ENCODE peak calls at places on chromosomes 12 and 14, in seven cellular contexts. W, V, Z, M, K, G and Q are unnamed samples.

GRCh38 chr12:12086975-12087692 is 16.4 kb downstream of the BCL2L14 start:
- DNase-seq in G (no peak), Z (no peak), V (no peak), W (no peak), K (no peak), M (no peak), Q (no peak)

GRCh38 chr14:31270196-31270772 is 62.7 kb upstream of the HECTD1 start:
- DNase-seq in Z (peak; percentile 77), W (no peak), M (no peak), K (peak; percentile 51), G (no peak), V (no peak), Q (peak; percentile 29)

GRCh38 chr12:53427905-53428594 is 4.4 kb downstream of the AMHR2 start:
- DNase-seq in W (peak; percentile 80), Z (no peak), K (no peak), G (no peak), M (no peak), V (no peak), Q (no peak)

GRCh38 chr14:82411373-82411772 is 877.7 kb upstream of the SEL1L start:
- DNase-seq in W (no peak), G (no peak), Z (no peak), K (no peak), V (no peak), M (no peak), Q (no peak)

GRCh38 chr14:91112172-91112571 is 1.7 kb upstream of the DGLUCY start:
- DNase-seq in Z (no peak), V (no peak), W (no peak), G (no peak), K (no peak), M (no peak), Q (no peak)

GRCh38 chr12:52801773-52802172 is 5.9 kb upstream of the KRT3 start:
- DNase-seq in W (no peak), M (no peak), V (no peak), Z (no peak), G (no peak), K (no peak), Q (no peak)

GRCh38 chr14:34498684-34499412 is 36.8 kb upstream of the SPTSSA start:
- DNase-seq in G (no peak), V (peak; percentile 45), M (no peak), K (no peak), W (peak; percentile 40), Z (peak; percentile 86), Q (peak; percentile 87)

GRCh38 chr14:22850944-22851790 is 14.8 kb downstream of the MMP14 start:
- DNase-seq in M (no peak), V (no peak), Z (no peak), W (no peak), G (no peak), K (no peak), Q (no peak)

GRCh38 chr12:56987011-56987410 is 19.3 kb downstream of the ZBTB39 start:
- DNase-seq in W (no peak), K (peak; percentile 33), V (no peak), M (peak; percentile 1), Z (no peak), G (no peak), Q (no peak)

GRCh38 chr12:113140706-113141105 is 5.1 kb upstream of the RASAL1 start:
- DNase-seq in Z (no peak), W (no peak), K (no peak), M (no peak), V (no peak), G (no peak), Q (no peak)

GRCh38 chr12:11652351-11653040 is 3.0 kb downstream of the ETV6 start:
- DNase-seq in K (no peak), M (no peak), G (peak; percentile 71), Z (no peak), W (no peak), V (no peak), Q (no peak)

GRCh38 chr12:14548609-14549008 is 19.1 kb downstream of the PLBD1 start:
- DNase-seq in Z (no peak), G (no peak), V (no peak), K (no peak), M (no peak), W (no peak), Q (no peak)

GRCh38 chr12:14547571-14547970 is 20.1 kb downstream of the PLBD1 start:
- DNase-seq in Z (no peak), M (no peak), K (no peak), G (no peak), W (no peak), V (no peak), Q (no peak)

GRCh38 chr12:14540801-14541462 is 26.8 kb downstream of the PLBD1 start:
- DNase-seq in V (no peak), W (no peak), G (no peak), Z (no peak), K (no peak), M (no peak), Q (no peak)

GRCh38 chr12:14545144-14546124 is 22.2 kb downstream of the PLBD1 start:
- DNase-seq in K (no peak), M (no peak), W (no peak), G (no peak), Z (no peak), V (no peak), Q (no peak)
- TF ChIP-seq JUND in K (no peak), M (no peak), W (no peak), G (no peak), Z (no peak), V (no peak), Q (no peak)

GRCh38 chr12:55742719-55743130 is at the start of gene GDF11:
- DNase-seq in K (peak; percentile 82), G (no peak), Z (peak; percentile 39), M (no peak), V (no peak), W (no peak), Q (peak; percentile 96)
- TF ChIP-seq JUND in K (no peak), G (no peak), Z (no peak), M (peak; percentile 32), V (no peak), W (no peak), Q (no peak)

GRCh38 chr12:1357711-1358110 is 236.7 kb downstream of the FBXL14 start:
- DNase-seq in V (no peak), K (no peak), Z (no peak), M (no peak), W (no peak), G (no peak), Q (no peak)
- TF ChIP-seq JUND in V (no peak), K (no peak), Z (no peak), M (no peak), W (no peak), G (no peak), Q (no peak)

DNA sequence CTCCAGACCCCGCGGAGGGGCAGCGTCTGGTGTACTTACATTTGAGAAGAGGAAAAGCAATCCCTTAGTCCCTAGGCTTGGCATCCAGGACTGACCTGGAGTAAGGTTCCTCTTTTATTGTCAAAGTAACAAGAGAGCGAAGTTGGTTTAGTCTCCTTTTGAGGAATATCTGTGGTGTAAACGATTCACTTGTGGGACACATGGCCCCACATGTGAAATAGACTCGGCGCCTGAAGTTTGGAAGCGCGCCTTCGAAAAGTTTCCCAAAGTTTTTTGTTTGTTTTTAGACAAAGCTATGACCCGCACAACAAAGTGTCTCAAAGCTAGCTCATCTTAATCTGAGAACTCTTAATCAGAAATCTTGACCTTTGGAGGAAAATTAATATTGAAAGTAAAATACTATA is 744 bp downstream of the STYX start:
- DNase-seq in V (no peak), G (no peak), M (no peak), Z (no peak), K (no peak), W (no peak), Q (no peak)
- TF ChIP-seq JUND in V (no peak), G (no peak), M (no peak), Z (no peak), K (no peak), W (no peak), Q (no peak)

DNA sequence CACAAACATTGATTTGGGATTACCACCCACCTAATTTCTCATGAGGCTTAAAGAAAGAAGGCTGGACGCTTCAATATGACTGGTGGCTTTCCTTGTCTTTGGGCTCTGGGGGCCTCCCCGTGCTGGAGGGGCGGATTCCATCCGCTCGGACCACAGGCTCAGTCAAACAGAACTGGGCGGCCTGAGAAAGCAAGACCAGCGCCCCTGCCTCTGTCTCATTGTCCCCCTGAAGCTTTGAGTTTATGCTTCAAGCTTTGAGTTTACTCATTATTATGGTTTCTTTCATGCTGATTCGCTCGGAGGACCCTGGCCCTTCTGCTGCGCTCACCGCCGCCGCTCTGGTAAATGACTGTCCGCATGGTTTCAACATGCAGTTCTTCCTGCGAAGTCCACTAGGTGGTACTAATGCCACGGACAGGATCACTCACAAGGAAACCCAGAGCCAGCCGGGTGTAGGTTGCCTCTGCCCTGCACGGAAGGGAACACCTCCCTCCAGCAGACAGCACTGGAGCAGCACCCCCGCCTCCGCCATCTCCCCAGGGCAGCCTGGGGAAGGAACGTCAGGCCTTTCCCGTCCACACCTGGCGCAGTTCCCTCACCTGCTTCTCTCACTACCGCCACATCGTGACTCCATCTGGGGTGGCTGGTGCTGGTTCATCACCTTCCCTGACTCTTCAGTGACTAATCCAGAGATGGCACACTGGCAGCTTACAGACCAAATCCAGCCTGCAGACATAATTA is 13.2 kb upstream of the TIGAR start:
- DNase-seq in M (peak; percentile 21), G (no peak), W (peak; percentile 77), V (peak; percentile 84), K (peak; percentile 80), Z (peak; percentile 79), Q (peak; percentile 35)
- TF ChIP-seq JUND in M (no peak), G (no peak), W (no peak), V (no peak), K (no peak), Z (no peak), Q (no peak)

DNA sequence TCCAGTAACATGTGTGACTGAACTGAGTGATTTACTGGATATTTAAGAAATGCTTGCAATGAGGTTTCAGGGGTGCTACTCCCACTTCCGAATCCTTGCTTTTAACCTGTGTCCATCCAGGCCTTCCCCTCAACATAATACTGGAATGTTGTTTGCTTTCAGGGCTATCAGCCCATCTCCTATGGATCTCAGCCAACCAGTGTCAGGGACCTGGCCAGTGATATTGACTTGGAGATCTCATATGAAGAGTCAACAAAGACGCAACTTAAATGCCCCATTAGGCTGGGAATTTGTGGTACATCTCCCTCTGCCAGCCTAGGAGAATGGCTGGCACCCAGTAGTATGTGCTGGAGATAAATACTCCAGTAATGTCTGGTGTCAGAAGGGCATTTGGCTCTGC is 889 bp upstream of the IFT43 start:
- DNase-seq in Z (peak; percentile 67), V (no peak), M (no peak), K (no peak), G (no peak), W (no peak), Q (no peak)
- TF ChIP-seq JUND in Z (no peak), V (no peak), M (no peak), K (no peak), G (no peak), W (no peak), Q (no peak)

GRCh38 chr12:75953312-75953906 is 78.2 kb downstream of the PHLDA1 start:
- DNase-seq in Z (no peak), K (no peak), M (no peak), G (no peak), W (no peak), V (no peak), Q (no peak)

GRCh38 chr12:75954076-75954475 is 77.5 kb downstream of the PHLDA1 start:
- DNase-seq in K (no peak), V (no peak), G (no peak), M (peak; percentile 28), Z (peak; percentile 82), W (peak; percentile 87), Q (no peak)

GRCh38 chr12:75951399-75952228 is 80.0 kb downstream of the PHLDA1 start:
- DNase-seq in G (no peak), W (no peak), Z (no peak), V (no peak), K (no peak), M (no peak), Q (no peak)

GRCh38 chr12:75954749-75955148 is 76.8 kb downstream of the PHLDA1 start:
- DNase-seq in K (no peak), M (no peak), Z (no peak), V (no peak), G (no peak), W (no peak), Q (no peak)

GRCh38 chr12:75955251-75955650 is 76.3 kb downstream of the PHLDA1 start:
- DNase-seq in M (no peak), W (no peak), Z (peak; percentile 30), K (no peak), G (no peak), V (no peak), Q (no peak)
- TF ChIP-seq JUND in M (no peak), W (no peak), Z (no peak), K (no peak), G (no peak), V (no peak), Q (no peak)